ENCODE peak calls at places on chromosomes 5 and 9, in four cellular contexts. One of them, this sample, is unnamed.

GRCh38 chr5:109877670-109878045 is 187.9 kb downstream of the MAN2A1 start:
- DNase-seq in GM12878: no peak
- DNase-seq in WTC11: no peak
- DNase-seq in K562: no peak
- DNase-seq in this sample: no peak

GRCh38 chr5:44345871-44346270 is 43.3 kb downstream of the FGF10 start:
- DNase-seq in K562: no peak
- DNase-seq in WTC11: no peak
- DNase-seq in GM12878: no peak
- DNase-seq in this sample: no peak

GRCh38 chr5:153939101-153939500 is 99.6 kb downstream of the FAM114A2 start:
- DNase-seq in K562: no peak
- DNase-seq in WTC11: no peak
- DNase-seq in GM12878: no peak
- DNase-seq in this sample: no peak

GRCh38 chr9:138043061-138043410 is 165.5 kb downstream of the CACNA1B start:
- DNase-seq in K562: no peak
- DNase-seq in WTC11: no peak
- DNase-seq in GM12878: no peak
- DNase-seq in this sample: no peak

GRCh38 chr5:178120661-178121357 is 7.5 kb downstream of the N4BP3 start:
- DNase-seq in WTC11: peak
- DNase-seq in K562: peak
- DNase-seq in GM12878: peak
- DNase-seq in this sample: peak

GRCh38 chr9:36874921-36875320 is 159.1 kb downstream of the PAX5 start:
- DNase-seq in K562: no peak
- DNase-seq in GM12878: no peak
- DNase-seq in WTC11: no peak
- DNase-seq in this sample: no peak

GRCh38 chr5:75059887-75060286 is 7.5 kb upstream of the GCNT4 start:
- DNase-seq in WTC11: no peak
- DNase-seq in GM12878: no peak
- DNase-seq in K562: no peak
- DNase-seq in this sample: no peak

GRCh38 chr9:108093773-108094675 is 604.5 kb upstream of the KLF4 start:
- DNase-seq in WTC11: no peak
- DNase-seq in GM12878: no peak
- DNase-seq in K562: peak
- DNase-seq in this sample: no peak

GRCh38 chr5:167561796-167562195 is 729.6 kb upstream of the WWC1 start:
- DNase-seq in GM12878: no peak
- DNase-seq in WTC11: no peak
- DNase-seq in K562: no peak
- DNase-seq in this sample: no peak

GRCh38 chr5:96017951-96018350 is 56.3 kb upstream of the ELL2 start:
- DNase-seq in WTC11: no peak
- DNase-seq in GM12878: no peak
- DNase-seq in K562: no peak
- DNase-seq in this sample: no peak

GRCh38 chr5:103101079-103101732 is 18.7 kb downstream of the GIN1 start:
- DNase-seq in GM12878: no peak
- DNase-seq in K562: no peak
- DNase-seq in WTC11: no peak
- DNase-seq in this sample: no peak

GRCh38 chr5:1385395-1386273 is 40.7 kb upstream of the CLPTM1L start:
- DNase-seq in GM12878: no peak
- DNase-seq in WTC11: peak
- DNase-seq in K562: peak
- DNase-seq in this sample: peak

GRCh38 chr5:38515081-38515480 is 41.4 kb downstream of the LIFR start:
- DNase-seq in GM12878: no peak
- DNase-seq in WTC11: no peak
- DNase-seq in K562: no peak
- DNase-seq in this sample: no peak

GRCh38 chr5:4905674-4906528 is 234.2 kb upstream of the ADAMTS16 start:
- DNase-seq in K562: peak
- DNase-seq in GM12878: no peak
- DNase-seq in WTC11: peak
- DNase-seq in this sample: peak

GRCh38 chr5:9376363-9377117 is 169.3 kb downstream of the SEMA5A start:
- DNase-seq in K562: no peak
- DNase-seq in GM12878: no peak
- DNase-seq in WTC11: no peak
- DNase-seq in this sample: no peak

GRCh38 chr9:77883846-77884771 is 147.5 kb downstream of the GNAQ start:
- DNase-seq in GM12878: no peak
- DNase-seq in K562: no peak
- DNase-seq in WTC11: no peak
- DNase-seq in this sample: no peak

GRCh38 chr5:124662261-124662781 is 84.1 kb downstream of the ZNF608 start:
- DNase-seq in WTC11: no peak
- DNase-seq in K562: peak
- DNase-seq in GM12878: no peak
- DNase-seq in this sample: no peak
- TF ChIP-seq USF1 in WTC11: no peak
- TF ChIP-seq USF1 in K562: no peak
- TF ChIP-seq USF1 in GM12878: no peak
- TF ChIP-seq USF1 in this sample: no peak

GRCh38 chr9:129557192-129558036 is 63.5 kb downstream of the C9orf50 start:
- DNase-seq in K562: no peak
- DNase-seq in GM12878: no peak
- DNase-seq in WTC11: peak
- DNase-seq in this sample: no peak
- TF ChIP-seq USF1 in K562: no peak
- TF ChIP-seq USF1 in GM12878: no peak
- TF ChIP-seq USF1 in WTC11: no peak
- TF ChIP-seq USF1 in this sample: no peak

DNA sequence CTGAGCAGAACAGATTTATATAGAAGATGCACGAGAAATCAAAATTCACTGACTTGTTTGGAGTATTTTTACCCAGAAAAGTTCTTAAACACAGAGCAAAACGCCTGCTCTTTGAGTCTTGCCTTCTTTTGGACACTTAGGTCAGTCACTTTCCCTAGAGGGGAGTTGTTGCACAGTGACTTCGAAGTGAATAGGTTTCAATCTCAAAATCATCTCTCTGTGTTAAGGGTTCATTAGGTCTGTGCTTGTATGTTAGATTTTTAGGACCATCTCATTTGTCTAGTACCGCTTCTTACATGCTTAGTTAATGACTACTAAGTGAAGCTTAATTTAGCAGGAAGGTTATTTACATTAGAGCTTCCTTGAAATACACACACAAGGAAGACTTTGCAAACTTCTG is 1.8 kb downstream of the ALDH1A1 start:
- DNase-seq in WTC11: no peak
- DNase-seq in K562: peak
- DNase-seq in GM12878: no peak
- DNase-seq in this sample: no peak
- TF ChIP-seq USF1 in WTC11: no peak
- TF ChIP-seq USF1 in K562: no peak
- TF ChIP-seq USF1 in GM12878: no peak
- TF ChIP-seq USF1 in this sample: no peak

DNA sequence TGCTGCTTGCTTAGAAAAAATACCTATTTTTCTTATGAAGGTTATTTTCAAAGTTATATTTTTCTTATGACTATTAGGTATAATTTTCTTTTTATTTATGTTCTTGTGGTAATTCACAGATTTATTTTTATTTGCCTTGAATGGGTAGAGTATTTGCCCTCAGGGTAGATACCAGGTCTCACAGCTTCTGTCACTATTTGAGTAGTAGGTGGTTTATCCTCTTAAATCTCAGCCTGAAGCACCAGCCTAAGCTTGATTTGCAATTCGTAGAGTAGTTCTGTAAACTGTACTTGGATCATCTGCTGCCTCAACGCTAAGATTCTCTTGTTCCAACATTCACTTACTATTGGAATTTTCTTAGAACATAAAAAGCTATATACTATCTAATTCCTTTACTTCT is 659.1 kb upstream of the ARRDC3 start:
- DNase-seq in K562: no peak
- DNase-seq in WTC11: no peak
- DNase-seq in GM12878: no peak
- DNase-seq in this sample: no peak
- TF ChIP-seq USF1 in K562: no peak
- TF ChIP-seq USF1 in WTC11: no peak
- TF ChIP-seq USF1 in GM12878: no peak
- TF ChIP-seq USF1 in this sample: no peak

DNA sequence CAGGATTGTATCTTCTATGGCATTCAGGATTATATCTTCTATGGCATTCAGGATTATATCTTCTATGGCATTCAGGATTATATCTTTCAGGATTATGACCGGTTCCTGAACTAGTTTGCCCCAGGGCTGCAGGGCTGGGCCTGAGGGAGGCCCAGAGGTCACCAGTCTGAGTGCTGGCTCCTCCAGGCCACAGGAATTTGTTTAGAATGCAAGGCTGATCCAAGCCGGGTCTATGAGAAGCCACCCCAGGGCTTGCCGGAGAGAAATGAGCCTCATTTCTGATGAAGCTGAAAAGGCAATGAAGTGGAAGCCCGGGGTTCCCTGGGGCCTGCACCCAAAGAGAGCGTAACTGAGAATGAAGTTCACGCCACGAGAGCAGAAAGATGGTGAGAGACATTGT is 62.1 kb downstream of the GTF3C4 start:
- DNase-seq in GM12878: no peak
- DNase-seq in K562: no peak
- DNase-seq in WTC11: no peak
- DNase-seq in this sample: no peak
- TF ChIP-seq USF1 in GM12878: no peak
- TF ChIP-seq USF1 in K562: no peak
- TF ChIP-seq USF1 in WTC11: no peak
- TF ChIP-seq USF1 in this sample: no peak

GRCh38 chr9:20476912-20477311 is 145.4 kb downstream of the MLLT3 start:
- DNase-seq in GM12878: no peak
- DNase-seq in WTC11: no peak
- DNase-seq in K562: no peak
- DNase-seq in this sample: no peak

GRCh38 chr9:20481437-20481836 is 140.9 kb downstream of the MLLT3 start:
- DNase-seq in K562: no peak
- DNase-seq in WTC11: no peak
- DNase-seq in GM12878: no peak
- DNase-seq in this sample: no peak

GRCh38 chr9:20479419-20480155 is 142.7 kb downstream of the MLLT3 start:
- DNase-seq in K562: no peak
- DNase-seq in WTC11: no peak
- DNase-seq in GM12878: peak
- DNase-seq in this sample: no peak

GRCh38 chr9:20478780-20479179 is 143.5 kb downstream of the MLLT3 start:
- DNase-seq in K562: no peak
- DNase-seq in WTC11: no peak
- DNase-seq in GM12878: no peak
- DNase-seq in this sample: no peak

DNA sequence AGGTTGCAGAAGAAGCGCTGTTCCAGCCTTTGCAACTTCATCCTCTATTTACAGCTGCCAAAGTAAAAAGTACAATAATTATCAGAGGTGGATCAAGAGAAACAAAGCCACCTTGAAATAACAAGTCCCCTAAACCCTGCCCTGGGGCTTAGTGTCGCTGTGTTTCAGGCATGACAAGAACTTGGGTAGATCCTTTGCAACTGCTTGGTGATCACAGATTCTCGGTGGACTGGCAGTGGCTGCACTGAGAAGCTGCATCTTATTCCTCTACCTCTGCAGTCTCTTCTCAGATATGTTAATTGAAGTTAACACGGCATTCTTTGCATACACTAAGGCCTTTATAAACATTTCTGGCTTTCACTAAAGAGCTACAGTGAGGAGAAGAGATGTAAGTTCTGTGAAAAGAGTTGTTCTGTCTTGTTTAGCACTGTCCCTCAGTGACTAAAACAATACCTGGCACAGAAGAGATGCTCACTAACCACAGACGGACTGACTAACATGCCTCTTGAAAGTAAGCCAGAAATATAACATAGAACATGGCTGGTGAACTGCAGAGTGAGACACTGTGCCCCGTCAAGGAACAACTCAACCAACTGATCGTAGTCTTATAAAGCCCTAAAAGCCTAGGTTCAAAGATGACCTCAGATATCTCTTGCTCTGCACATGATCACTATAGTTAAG is 144.2 kb downstream of the MLLT3 start:
- DNase-seq in K562: no peak
- DNase-seq in GM12878: peak
- DNase-seq in WTC11: no peak
- DNase-seq in this sample: no peak
- TF ChIP-seq USF1 in K562: no peak
- TF ChIP-seq USF1 in GM12878: no peak
- TF ChIP-seq USF1 in WTC11: no peak
- TF ChIP-seq USF1 in this sample: no peak

GRCh38 chr9:38619556-38620447 is 594 bp downstream of the ANKRD18A start:
- DNase-seq in GM12878: no peak
- DNase-seq in WTC11: peak
- DNase-seq in K562: no peak
- DNase-seq in this sample: peak
- TF ChIP-seq USF1 in GM12878: no peak
- TF ChIP-seq USF1 in WTC11: no peak
- TF ChIP-seq USF1 in K562: no peak
- TF ChIP-seq USF1 in this sample: no peak

This sample was measured in SK-N-SH.